ENCODE peak calls at places on chromosome 14, in six cellular contexts. E is NAMALWA, M is NCI-H1436, F is epithelial cell of esophagus, A is fibroblast of pulmonary artery, G is RCC 7860. X is an unnamed sample.

GRCh38 chr14:92794547-92794941 is 439 bp downstream of the GOLGA5 start:
- DNase-seq in E (peak), M (no peak), F (peak), A (no peak), G (no peak), X (no peak)

GRCh38 chr14:100271247-100271939 is 32.4 kb downstream of the YY1 start:
- DNase-seq in E (peak), M (no peak), F (peak), A (peak), G (no peak), X (no peak)

GRCh38 chr14:93970589-93970966 is 5.8 kb downstream of the ASB2 start:
- DNase-seq in E (peak), M (no peak), F (peak), A (peak), G (no peak), X (no peak)

GRCh38 chr14:105878125-105878524 is 351.7 kb downstream of the TMEM121 start:
- DNase-seq in E (no peak), M (no peak), F (no peak), A (no peak), G (no peak), X (no peak)

GRCh38 chr14:35883677-35884293 is 57.6 kb downstream of the BRMS1L start:
- DNase-seq in E (peak), M (peak), F (peak), A (peak), G (no peak), X (no peak)

GRCh38 chr14:101858791-101859537 is 97.5 kb downstream of the PPP2R5C start:
- DNase-seq in E (no peak), M (peak), F (peak), A (no peak), G (no peak), X (no peak)

GRCh38 chr14:100438678-100439592 is 115.8 kb downstream of the SLC25A47 start:
- DNase-seq in E (no peak), M (no peak), F (peak), A (peak), G (peak), X (peak)

GRCh38 chr14:97641827-97642226 is 844.6 kb downstream of the VRK1 start:
- DNase-seq in E (no peak), M (no peak), F (no peak), A (no peak), G (no peak), X (no peak)

GRCh38 chr14:56310643-56311042 is 192.4 kb downstream of the PELI2 start:
- DNase-seq in E (no peak), M (no peak), F (no peak), A (peak), G (no peak), X (no peak)

GRCh38 chr14:37594238-37594915 is 672 bp downstream of the FOXA1 start:
- DNase-seq in E (peak), M (peak), F (peak), A (peak), G (peak), X (peak)

GRCh38 chr14:20044243-20044642 is 8.4 kb upstream of the OR4K13 start:
- DNase-seq in E (no peak), M (no peak), F (no peak), A (no peak), G (no peak), X (no peak)

GRCh38 chr14:85566603-85567002 is 36.7 kb downstream of the FLRT2 start:
- DNase-seq in E (no peak), M (no peak), F (peak), A (peak), G (peak), X (no peak)

GRCh38 chr14:105616802-105617192 is 90.4 kb downstream of the TMEM121 start:
- DNase-seq in E (no peak), M (no peak), F (no peak), A (no peak), G (no peak), X (no peak)

GRCh38 chr14:76564471-76565119 is 188.7 kb downstream of the ESRRB start:
- DNase-seq in E (peak), M (no peak), F (peak), A (no peak), G (no peak), X (no peak)

GRCh38 chr14:31505411-31505810 is 17.6 kb upstream of the GPR33 start:
- DNase-seq in E (no peak), M (no peak), F (no peak), A (peak), G (no peak), X (no peak)

GRCh38 chr14:52527052-52527451 is 25.3 kb downstream of the TXNDC16 start:
- DNase-seq in E (no peak), M (no peak), F (no peak), A (no peak), G (no peak), X (no peak)

GRCh38 chr14:75489480-75489837 is 32.8 kb upstream of the BATF start:
- DNase-seq in E (no peak), M (no peak), F (no peak), A (no peak), G (no peak), X (no peak)

GRCh38 chr14:40899435-40899834 is 707.2 kb upstream of the LRFN5 start:
- DNase-seq in E (no peak), M (no peak), F (no peak), A (no peak), G (no peak), X (no peak)

GRCh38 chr14:94538070-94538740 is 23.0 kb upstream of the SERPINA4 start:
- DNase-seq in E (no peak), M (no peak), F (no peak), A (no peak), G (no peak), X (no peak)

GRCh38 chr14:23024612-23025075 is 10.1 kb downstream of the PSMB5 start:
- DNase-seq in E (no peak), M (no peak), F (no peak), A (no peak), G (no peak), X (no peak)

GRCh38 chr14:35213143-35213788 is 78.9 kb upstream of the PSMA6 start:
- DNase-seq in E (no peak), M (no peak), F (peak), A (peak), G (no peak), X (no peak)

GRCh38 chr14:29926701-29927595 is 699 bp downstream of the PRKD1 start:
- DNase-seq in E (no peak), M (peak), F (peak), A (peak), G (no peak), X (no peak)

GRCh38 chr14:52267501-52268190 is at the start of gene PTGDR:
- DNase-seq in E (no peak), M (no peak), F (peak), A (peak), G (no peak), X (no peak)

GRCh38 chr14:20652996-20653975 is 11.8 kb upstream of the OR6S1 start:
- DNase-seq in E (no peak), M (no peak), F (peak), A (peak), G (peak), X (no peak)

GRCh38 chr14:104935955-104936354 is 11.3 kb downstream of the PLD4 start:
- DNase-seq in E (no peak), M (no peak), F (peak), A (no peak), G (no peak), X (no peak)

GRCh38 chr14:68401320-68401719 is 391.5 kb downstream of the ZFP36L1 start:
- DNase-seq in E (peak), M (no peak), F (peak), A (peak), G (no peak), X (no peak)

X was measured in kidney epithelial cell.